ENCODE peak calls at places on chromosomes 12 and 14, in four cellular contexts. Y is activated gamma-delta T cell treated with anti-CD3 and anti-CD28 coated beads, Interleukin-2, amount 50 U/mL, for 16 hours; I is activated CD8-positive, alpha-beta T cell treated with anti-CD3 and anti-CD28 coated beads for 36 hours; V is fibroblast of villous mesenchyme. U is an unnamed sample.
A peak's percentile ranks its signal among the peaks of the same experiment; 100 is the strongest.

GRCh38 chr12:86565038-86565437 is 308.8 kb upstream of the MGAT4C start:
- DNase-seq in Y (no peak), I (no peak), V (no peak), U (no peak)

GRCh38 chr12:117533687-117534086 is 172.3 kb upstream of the NOS1 start:
- DNase-seq in Y (no peak), I (no peak), V (no peak), U (peak; percentile 46)

GRCh38 chr14:22552827-22553076 is 36.3 kb downstream of the DAD1 start:
- DNase-seq in Y (no peak), I (no peak), V (no peak), U (no peak)

GRCh38 chr14:93780811-93781210 is 7.5 kb downstream of the PRIMA1 start:
- DNase-seq in Y (no peak), I (no peak), V (no peak), U (no peak)

GRCh38 chr12:129337413-129337812 is 484.1 kb downstream of the GLT1D1 start:
- DNase-seq in Y (no peak), I (no peak), V (no peak), U (peak; percentile 57)

GRCh38 chr12:83818888-83819287 is 1093.7 kb downstream of the SLC6A15 start:
- DNase-seq in Y (no peak), I (no peak), V (peak; percentile 53), U (no peak)

GRCh38 chr14:96962337-96962736 is 165.2 kb downstream of the VRK1 start:
- DNase-seq in Y (no peak), I (peak; percentile 31), V (no peak), U (peak; percentile 33)

GRCh38 chr12:52003591-52003990 is 3.2 kb upstream of the TAMALIN start:
- DNase-seq in Y (no peak), I (no peak), V (no peak), U (no peak)

GRCh38 chr12:49678711-49679110 is 28.5 kb downstream of the FMNL3 start:
- DNase-seq in Y (no peak), I (no peak), V (no peak), U (no peak)

GRCh38 chr12:107818984-107819383 is 44.5 kb downstream of the ASCL4 start:
- DNase-seq in Y (no peak), I (no peak), V (peak; percentile 31), U (no peak)

GRCh38 chr12:131140697-131141096 is 187.0 kb downstream of the ADGRD1 start:
- DNase-seq in Y (no peak), I (no peak), V (no peak), U (no peak)

GRCh38 chr12:101939856-101940265 is 62.5 kb downstream of the DRAM1 start:
- DNase-seq in Y (peak; percentile 22), I (peak; percentile 75), V (peak; percentile 90), U (peak; percentile 42)

GRCh38 chr12:117408161-117408791 is 46.9 kb upstream of the NOS1 start:
- DNase-seq in Y (no peak), I (no peak), V (no peak), U (peak; percentile 1)

U was measured in small intestine.